ENCODE peak calls at places on chromosomes 11 and 22, in seven cellular contexts. P, H, Y, K, S, B and W are unnamed samples.

GRCh38 chr11:18352581-18352980 is 30.2 kb downstream of the GTF2H1 start:
- DNase-seq in K (no peak), H (no peak), B (no peak), Y (no peak), P (no peak), S (peak), W (peak)

GRCh38 chr22:46116491-46116958 is 33.8 kb upstream of the PPARA start:
- DNase-seq in Y (peak), B (peak), P (peak), S (peak), K (peak), H (peak), W (peak)

GRCh38 chr22:21866821-21867527 is 471 bp downstream of the MAPK1 start:
- DNase-seq in Y (peak), K (no peak), P (peak), S (no peak), H (peak), B (peak), W (no peak)

GRCh38 chr11:77752518-77752917 is 68.0 kb downstream of the RSF1 start:
- DNase-seq in P (peak), H (no peak), B (peak), S (no peak), K (peak), Y (no peak), W (peak)

GRCh38 chr22:45202333-45203149 is 38.2 kb downstream of the KIAA0930 start:
- DNase-seq in S (no peak), K (no peak), P (no peak), H (peak), Y (peak), B (peak), W (no peak)

GRCh38 chr11:89067264-89067663 is 1.5 kb upstream of the GRM5 start:
- DNase-seq in Y (no peak), S (no peak), H (no peak), P (no peak), K (no peak), B (no peak), W (no peak)

GRCh38 chr22:30609260-30610185 is 2.5 kb downstream of the TCN2 start:
- DNase-seq in S (peak), H (no peak), Y (peak), B (peak), P (peak), K (peak), W (peak)

GRCh38 chr22:37184816-37185541 is 3.1 kb downstream of the C1QTNF6 start:
- DNase-seq in Y (no peak), B (no peak), K (no peak), S (no peak), P (no peak), H (peak), W (no peak)

GRCh38 chr11:117486059-117486458 is 158.4 kb downstream of the CEP164 start:
- DNase-seq in B (no peak), P (no peak), H (no peak), S (no peak), Y (no peak), K (no peak), W (no peak)

GRCh38 chr11:75240381-75241035 is at the start of gene TPBGL:
- DNase-seq in P (no peak), B (peak), H (peak), Y (no peak), S (no peak), K (peak), W (no peak)

GRCh38 chr22:30204742-30205111 is 41.8 kb downstream of the LIF start:
- DNase-seq in S (peak), B (no peak), P (peak), Y (no peak), H (peak), K (peak), W (peak)

GRCh38 chr11:77187105-77187750 is 59.2 kb downstream of the MYO7A start:
- DNase-seq in P (no peak), S (no peak), B (no peak), H (no peak), Y (no peak), K (no peak), W (no peak)

GRCh38 chr11:9850224-9850895 is 186.5 kb downstream of the SWAP70 start:
- DNase-seq in S (peak), H (no peak), K (peak), B (no peak), P (no peak), Y (no peak), W (no peak)

GRCh38 chr11:134413334-134414035 is 1.4 kb upstream of the B3GAT1 start:
- DNase-seq in B (no peak), K (no peak), S (no peak), H (no peak), Y (no peak), P (no peak), W (no peak)

DNA sequence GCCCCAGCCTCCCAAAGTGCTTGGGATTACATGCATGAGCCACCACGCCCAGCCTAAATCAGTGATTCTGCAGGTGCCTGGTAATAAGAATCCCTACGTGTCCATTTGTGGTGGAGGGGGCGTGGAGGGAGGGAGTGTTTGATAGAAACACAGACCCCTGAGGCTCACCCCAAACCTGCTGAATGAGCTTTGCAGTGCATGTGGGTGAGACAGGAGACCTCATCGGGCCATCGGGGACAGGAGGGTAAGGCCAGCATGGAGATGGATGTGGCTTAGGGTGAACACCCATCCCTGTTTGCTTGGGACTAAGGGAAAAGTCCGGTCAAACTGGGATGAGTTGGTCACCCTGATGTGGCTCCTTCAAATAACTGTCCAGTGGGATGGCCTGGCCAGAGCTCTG is 71.3 kb upstream of the ALX4 start:
- DNase-seq in H (no peak), B (no peak), S (no peak), Y (no peak), K (no peak), P (no peak), W (no peak)
- TF ChIP-seq CTCF in H (no peak), B (no peak), S (no peak), Y (no peak), K (no peak), P (no peak), W (no peak)

DNA sequence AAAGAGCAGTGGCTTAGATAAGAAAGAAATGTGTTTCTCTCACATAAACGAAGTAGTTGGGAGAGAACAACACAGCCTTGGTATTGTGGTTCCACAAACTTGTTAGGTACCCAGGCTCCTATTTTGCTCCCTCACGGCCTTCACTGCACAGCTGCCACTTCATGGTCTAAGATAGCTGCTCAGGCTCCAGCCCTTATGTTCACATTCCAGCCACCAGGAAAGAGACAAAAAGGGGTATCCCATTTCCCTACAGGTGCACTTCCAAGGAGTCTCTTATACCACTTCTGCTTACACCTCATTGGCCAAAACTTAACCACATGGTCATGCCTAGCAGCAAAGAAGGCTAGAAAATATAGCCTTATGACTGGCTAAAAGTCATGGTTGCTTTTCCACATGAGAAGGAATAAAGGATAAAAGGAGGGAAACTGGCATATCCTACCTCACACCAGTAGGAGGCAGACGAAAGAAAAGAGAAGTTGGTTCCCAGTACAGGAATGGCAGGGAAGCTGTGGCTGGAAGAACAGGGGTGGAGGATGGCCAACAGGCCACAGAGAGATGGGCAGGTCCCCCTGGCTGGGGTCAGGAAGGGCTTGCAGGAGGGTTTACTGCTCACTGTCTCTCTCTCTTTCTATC is 5.4 kb upstream of the HDHD5 start:
- DNase-seq in H (no peak), B (peak), S (no peak), K (peak), P (no peak), Y (no peak), W (no peak)
- TF ChIP-seq CTCF in H (no peak), B (peak), S (peak), K (peak), P (peak), Y (peak), W (peak)

GRCh38 chr11:132719684-132720083 is 812.6 kb downstream of the OPCML start:
- DNase-seq in Y (no peak), S (no peak), B (no peak), P (no peak), K (no peak), H (no peak), W (no peak)

GRCh38 chr11:132718711-132719641 is 813.3 kb downstream of the OPCML start:
- DNase-seq in S (peak), Y (no peak), B (peak), K (peak), H (no peak), P (no peak), W (no peak)

GRCh38 chr11:132717824-132718223 is 814.5 kb downstream of the OPCML start:
- DNase-seq in H (no peak), K (no peak), B (no peak), P (no peak), Y (no peak), S (no peak), W (no peak)

GRCh38 chr11:132715041-132715440 is 817.3 kb downstream of the OPCML start:
- DNase-seq in S (peak), H (no peak), P (peak), Y (no peak), B (no peak), K (no peak), W (peak)

DNA sequence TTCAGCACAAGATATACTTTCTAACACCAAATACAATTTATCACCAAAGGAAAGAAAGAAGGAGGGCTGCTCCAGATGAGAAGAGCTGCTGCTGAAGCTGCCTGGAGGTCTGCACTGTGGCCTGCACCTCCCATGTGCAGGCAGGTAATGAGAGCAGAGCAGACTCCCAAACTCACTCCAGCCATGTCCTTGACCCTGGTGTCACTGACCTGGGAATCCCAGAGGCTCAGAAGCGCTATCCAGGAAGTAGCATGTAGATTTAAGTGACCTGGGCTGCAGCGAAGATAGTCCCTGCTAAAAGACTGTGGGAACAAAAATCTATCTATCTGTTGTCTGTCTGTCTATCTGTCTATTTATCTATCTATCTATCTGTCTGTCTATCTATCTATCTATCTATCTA is 816.3 kb downstream of the OPCML start:
- DNase-seq in P (no peak), B (no peak), Y (no peak), K (no peak), H (no peak), S (no peak), W (no peak)
- TF ChIP-seq CTCF in P (no peak), B (no peak), Y (no peak), K (no peak), H (no peak), S (no peak), W (no peak)

DNA sequence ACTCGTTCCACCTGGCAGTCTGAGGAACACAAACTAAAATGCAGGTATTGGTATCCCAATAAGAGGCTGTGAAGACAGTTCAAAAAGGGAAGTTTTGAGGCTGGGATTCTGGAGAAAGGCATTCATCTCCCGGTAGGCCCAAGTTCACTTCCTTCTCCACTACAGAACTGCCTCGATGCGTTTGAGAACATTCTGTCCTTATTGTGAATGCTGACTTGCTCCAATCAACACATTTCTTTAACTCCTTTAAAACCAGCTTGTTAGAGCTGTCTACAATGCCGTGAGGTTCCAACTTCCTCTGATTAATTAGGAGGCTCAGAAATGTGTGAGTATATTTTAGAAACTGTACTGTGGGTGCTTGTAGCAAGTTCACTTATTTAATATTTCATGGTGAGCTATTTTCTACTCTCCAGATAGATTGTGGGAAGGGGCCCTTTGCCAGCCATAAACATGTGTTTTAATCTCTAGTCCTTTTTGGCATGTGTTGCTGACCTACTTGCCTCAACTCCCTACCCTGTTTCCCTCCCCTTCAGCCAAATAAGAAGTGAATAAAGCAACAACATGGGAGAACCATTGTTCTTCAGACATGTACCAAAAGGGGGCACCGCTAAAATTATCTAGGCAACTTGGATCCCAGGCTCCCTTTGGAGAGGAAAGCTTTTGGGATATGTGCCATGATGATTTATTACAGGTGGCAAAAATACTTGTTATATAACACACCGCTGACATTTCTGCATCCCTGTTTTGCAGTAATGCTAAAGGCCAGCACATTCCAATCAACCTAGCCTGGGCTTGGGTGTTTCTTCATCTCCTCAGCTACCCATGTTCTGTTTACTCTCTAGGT is 245.6 kb downstream of the BLID start:
- DNase-seq in K (peak), H (no peak), P (peak), Y (no peak), S (peak), B (no peak), W (no peak)
- TF ChIP-seq CTCF in K (no peak), H (no peak), P (peak), Y (no peak), S (peak), B (peak), W (peak)

GRCh38 chr11:64267207-64267945 is 16.0 kb downstream of the PLCB3 start:
- DNase-seq in Y (peak), B (no peak), H (no peak), P (no peak), S (no peak), K (peak), W (no peak)

GRCh38 chr11:64271339-64272132 is 12.9 kb downstream of the BAD start:
- DNase-seq in H (peak), P (peak), B (peak), Y (peak), S (peak), K (peak), W (no peak)

GRCh38 chr11:64268028-64268686 is 16.3 kb downstream of the BAD start:
- DNase-seq in P (no peak), B (no peak), Y (no peak), K (peak), S (no peak), H (no peak), W (no peak)

GRCh38 chr11:64268687-64269379 is 15.6 kb downstream of the BAD start:
- DNase-seq in K (peak), B (peak), S (peak), Y (peak), P (peak), H (peak), W (peak)

DNA sequence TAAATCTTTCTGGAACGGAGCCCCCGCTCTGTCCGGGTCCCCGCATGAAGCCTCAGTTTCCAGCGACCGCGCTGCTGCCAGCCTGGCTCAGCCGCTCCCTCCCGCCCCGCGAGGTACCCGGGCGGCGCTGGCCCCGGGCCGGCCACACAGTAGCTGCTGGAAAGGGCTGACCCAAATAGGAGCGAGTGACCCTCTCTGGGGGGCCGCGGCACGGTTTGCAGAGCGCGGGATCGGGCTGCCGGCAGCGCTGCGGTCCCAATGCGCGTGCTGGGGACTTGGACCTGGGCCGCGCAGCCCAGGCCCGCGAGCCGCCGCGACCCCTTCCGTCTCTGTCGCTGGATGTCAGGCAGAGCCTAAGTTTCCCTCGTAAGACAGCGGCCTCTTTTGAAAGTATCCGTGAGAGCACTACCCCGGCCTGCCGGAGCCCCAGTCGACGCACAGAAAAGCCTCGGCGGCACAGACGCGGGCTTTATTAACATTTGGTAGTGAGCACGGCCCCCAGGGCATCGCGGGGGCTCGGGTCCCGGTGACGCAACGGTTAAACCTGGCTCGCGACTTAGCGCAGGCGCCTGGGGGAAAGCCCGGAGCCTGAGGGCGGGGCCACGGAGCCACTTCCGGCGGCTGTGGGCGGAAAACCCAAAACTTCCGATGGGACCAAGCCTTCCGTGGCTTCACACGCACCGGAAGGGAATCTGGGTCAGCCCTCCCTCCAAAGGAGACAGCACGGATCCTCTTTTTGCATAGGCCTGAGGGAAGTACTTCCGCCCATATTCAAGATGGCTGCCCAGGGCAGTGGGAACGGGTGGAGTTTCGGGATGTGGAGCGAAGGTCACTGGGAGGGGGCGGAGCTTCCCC is 14.9 kb downstream of the BAD start:
- DNase-seq in P (peak), Y (peak), S (peak), B (peak), K (peak), H (peak), W (peak)
- TF ChIP-seq CTCF in P (no peak), Y (peak), S (no peak), B (peak), K (no peak), H (no peak), W (peak)

DNA sequence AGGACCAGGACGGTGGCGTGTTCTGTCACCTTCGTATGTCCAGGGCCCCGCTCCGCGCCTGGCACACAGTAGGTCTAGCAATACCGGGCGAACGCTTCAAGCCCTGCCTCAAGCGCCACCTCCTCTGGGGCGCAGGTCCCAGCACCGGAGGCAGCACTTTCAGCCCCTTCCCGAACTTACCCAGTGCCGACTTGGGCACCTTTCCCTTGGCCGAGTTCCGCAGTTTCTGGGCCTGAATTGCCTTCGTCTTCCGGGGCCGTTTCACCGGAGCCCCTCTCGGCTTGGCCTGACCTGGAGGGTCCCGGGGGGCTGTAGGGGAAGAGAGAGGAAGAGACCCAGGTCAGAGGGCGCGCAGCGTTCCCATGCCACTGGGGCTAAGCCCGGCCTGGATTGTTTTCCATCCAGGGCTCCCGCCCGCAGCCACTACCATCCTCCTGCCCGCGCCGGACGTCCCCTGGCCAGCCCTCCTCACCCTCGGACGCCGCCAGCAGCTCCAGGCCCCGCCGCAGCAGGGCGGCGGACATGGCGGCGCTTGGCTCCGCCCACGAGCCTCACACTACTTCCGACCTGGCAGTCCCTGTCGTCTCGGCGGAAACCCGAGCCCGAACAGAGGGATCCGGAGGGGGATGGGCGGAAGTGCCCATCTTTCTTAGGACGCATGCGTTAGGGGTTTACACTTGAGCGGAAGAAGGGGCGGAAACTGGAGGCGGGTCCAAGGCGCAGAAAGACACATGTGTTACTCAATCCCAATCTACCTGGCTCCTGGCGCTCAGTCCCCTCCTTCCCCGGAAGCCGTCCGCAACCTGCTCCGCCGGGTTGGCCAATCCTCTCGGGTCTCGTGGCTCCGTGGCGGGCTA is at the start of gene RPS19BP1:
- DNase-seq in H (peak), K (peak), S (peak), Y (peak), B (peak), P (peak), W (peak)
- TF ChIP-seq CTCF in H (no peak), K (no peak), S (no peak), Y (peak), B (no peak), P (no peak), W (no peak)